ENCODE peak calls at places on chromosomes 11 and 22, in five cellular contexts. One of them, this sample, is unnamed.

GRCh38 chr11:32391965-32392553 is 43.3 kb downstream of the WT1 start:
- DNase-seq in K562: no peak
- DNase-seq in HepG2: no peak
- DNase-seq in H1: no peak
- DNase-seq in HCT116: no peak
- DNase-seq in this sample: no peak

GRCh38 chr11:70108250-70108649 is 30.1 kb downstream of the ANO1 start:
- DNase-seq in H1: no peak
- DNase-seq in HepG2: no peak
- DNase-seq in HCT116: no peak
- DNase-seq in K562: no peak
- DNase-seq in this sample: no peak

GRCh38 chr11:125329786-125330185 is 165.2 kb downstream of the PKNOX2 start:
- DNase-seq in K562: no peak
- DNase-seq in HCT116: no peak
- DNase-seq in H1: no peak
- DNase-seq in HepG2: no peak
- DNase-seq in this sample: no peak

GRCh38 chr22:35203583-35203982 is 53.7 kb upstream of the HMGXB4 start:
- DNase-seq in HCT116: no peak
- DNase-seq in K562: no peak
- DNase-seq in HepG2: no peak
- DNase-seq in H1: no peak
- DNase-seq in this sample: no peak

GRCh38 chr22:39514373-39514973 is 5.9 kb upstream of the ATF4 start:
- DNase-seq in HCT116: no peak
- DNase-seq in H1: peak; percentile 88
- DNase-seq in HepG2: no peak
- DNase-seq in K562: no peak
- DNase-seq in this sample: no peak

GRCh38 chr11:103730151-103730940 is 306.1 kb upstream of the DDI1 start:
- DNase-seq in HCT116: no peak
- DNase-seq in HepG2: no peak
- DNase-seq in K562: no peak
- DNase-seq in H1: no peak
- DNase-seq in this sample: no peak

GRCh38 chr11:70460111-70460510 is 61.8 kb downstream of the CTTN start:
- DNase-seq in HepG2: no peak
- DNase-seq in HCT116: no peak
- DNase-seq in K562: no peak
- DNase-seq in H1: no peak
- DNase-seq in this sample: no peak

GRCh38 chr11:60485987-60486386 is 6.6 kb upstream of the MS4A12 start:
- DNase-seq in K562: peak; percentile 57
- DNase-seq in HepG2: peak; percentile 54
- DNase-seq in H1: peak; percentile 54
- DNase-seq in HCT116: peak; percentile 79
- DNase-seq in this sample: peak; percentile 86

GRCh38 chr11:87972133-87972532 is 203.1 kb downstream of the RAB38 start:
- DNase-seq in HCT116: no peak
- DNase-seq in H1: no peak
- DNase-seq in HepG2: no peak
- DNase-seq in K562: no peak
- DNase-seq in this sample: no peak

GRCh38 chr22:39248254-39248653 is 3.5 kb upstream of the PDGFB start:
- DNase-seq in HCT116: no peak
- DNase-seq in K562: no peak
- DNase-seq in HepG2: no peak
- DNase-seq in H1: no peak
- DNase-seq in this sample: no peak

GRCh38 chr22:39658367-39658766 is 87.8 kb downstream of the CACNA1I start:
- DNase-seq in HCT116: no peak
- DNase-seq in HepG2: no peak
- DNase-seq in H1: no peak
- DNase-seq in K562: no peak
- DNase-seq in this sample: no peak

GRCh38 chr11:59556115-59556882 is 45.0 kb downstream of the OR4D9 start:
- DNase-seq in K562: peak; percentile 61
- DNase-seq in HepG2: peak; percentile 81
- DNase-seq in H1: peak; percentile 93
- DNase-seq in HCT116: peak; percentile 74
- DNase-seq in this sample: peak; percentile 58

GRCh38 chr11:114315749-114316368 is 19.7 kb downstream of the NNMT start:
- DNase-seq in K562: no peak
- DNase-seq in HepG2: peak; percentile 83
- DNase-seq in H1: no peak
- DNase-seq in HCT116: no peak
- DNase-seq in this sample: no peak

GRCh38 chr11:40230821-40231220 is 1228.6 kb downstream of the LRRC4C start:
- DNase-seq in K562: no peak
- DNase-seq in HCT116: no peak
- DNase-seq in HepG2: no peak
- DNase-seq in H1: no peak
- DNase-seq in this sample: no peak

GRCh38 chr22:29704528-29705285 is 15.1 kb upstream of the CABP7 start:
- DNase-seq in K562: no peak
- DNase-seq in HepG2: peak; percentile 83
- DNase-seq in H1: no peak
- DNase-seq in HCT116: no peak
- DNase-seq in this sample: no peak

GRCh38 chr11:12723410-12724297 is 49.4 kb downstream of the TEAD1 start:
- DNase-seq in HCT116: peak; percentile 79
- DNase-seq in HepG2: peak; percentile 73
- DNase-seq in H1: no peak
- DNase-seq in K562: no peak
- DNase-seq in this sample: no peak

GRCh38 chr11:75815345-75815983 is 454 bp downstream of the UVRAG start:
- DNase-seq in HCT116: no peak
- DNase-seq in H1: peak; percentile 77
- DNase-seq in HepG2: no peak
- DNase-seq in K562: no peak
- DNase-seq in this sample: no peak

GRCh38 chr11:67608486-67608885 is 1.8 kb downstream of the NDUFV1 start:
- DNase-seq in H1: no peak
- DNase-seq in HCT116: no peak
- DNase-seq in K562: no peak
- DNase-seq in HepG2: no peak
- DNase-seq in this sample: no peak

GRCh38 chr11:14065153-14065552 is 102.6 kb downstream of the SPON1 start:
- DNase-seq in HepG2: no peak
- DNase-seq in K562: no peak
- DNase-seq in HCT116: no peak
- DNase-seq in H1: no peak
- DNase-seq in this sample: no peak

GRCh38 chr22:23743303-23743705 is 7.6 kb downstream of the ZNF70 start:
- DNase-seq in H1: no peak
- DNase-seq in K562: no peak
- DNase-seq in HCT116: no peak
- DNase-seq in HepG2: no peak
- DNase-seq in this sample: no peak

GRCh38 chr11:102981324-102981910 is 25.9 kb upstream of the MMP13 start:
- DNase-seq in HCT116: no peak
- DNase-seq in HepG2: no peak
- DNase-seq in H1: no peak
- DNase-seq in K562: no peak
- DNase-seq in this sample: no peak

GRCh38 chr22:46976598-46976997 is 214.1 kb downstream of the TBC1D22A start:
- DNase-seq in HCT116: no peak
- DNase-seq in K562: no peak
- DNase-seq in HepG2: no peak
- DNase-seq in H1: no peak
- DNase-seq in this sample: no peak

GRCh38 chr11:11985016-11985715 is 23.3 kb downstream of the DKK3 start:
- DNase-seq in K562: no peak
- DNase-seq in HCT116: no peak
- DNase-seq in H1: no peak
- DNase-seq in HepG2: no peak
- DNase-seq in this sample: no peak

GRCh38 chr22:43992331-43992821 is 31.7 kb upstream of the PARVB start:
- DNase-seq in K562: no peak
- DNase-seq in HCT116: no peak
- DNase-seq in H1: no peak
- DNase-seq in HepG2: no peak
- DNase-seq in this sample: no peak

GRCh38 chr11:116972692-116973091 is 125.5 kb downstream of the SIK3 start:
- DNase-seq in H1: no peak
- DNase-seq in HCT116: no peak
- DNase-seq in K562: no peak
- DNase-seq in HepG2: no peak
- DNase-seq in this sample: no peak

GRCh38 chr11:34558211-34558610 is 44.6 kb upstream of the ELF5 start:
- DNase-seq in K562: no peak
- DNase-seq in HCT116: no peak
- DNase-seq in H1: no peak
- DNase-seq in HepG2: no peak
- DNase-seq in this sample: no peak

GRCh38 chr11:57552479-57552878 is 15.0 kb downstream of the UBE2L6 start:
- DNase-seq in K562: no peak
- DNase-seq in HepG2: peak; percentile 89
- DNase-seq in H1: no peak
- DNase-seq in HCT116: no peak
- DNase-seq in this sample: no peak

GRCh38 chr22:20524004-20524481 is 16.6 kb downstream of the MED15 start:
- DNase-seq in HCT116: no peak
- DNase-seq in H1: no peak
- DNase-seq in HepG2: peak; percentile 85
- DNase-seq in K562: peak; percentile 63
- DNase-seq in this sample: peak; percentile 68

GRCh38 chr11:117218133-117218915 is 13.5 kb downstream of the PCSK7 start:
- DNase-seq in HepG2: no peak
- DNase-seq in K562: no peak
- DNase-seq in H1: no peak
- DNase-seq in HCT116: no peak
- DNase-seq in this sample: no peak

GRCh38 chr22:46107089-46107664 is 43.1 kb upstream of the PPARA start:
- DNase-seq in K562: no peak
- DNase-seq in H1: no peak
- DNase-seq in HepG2: no peak
- DNase-seq in HCT116: no peak
- DNase-seq in this sample: no peak

GRCh38 chr22:49361164-49361563 is 466.5 kb downstream of the BRD1 start:
- DNase-seq in H1: no peak
- DNase-seq in HepG2: no peak
- DNase-seq in HCT116: no peak
- DNase-seq in K562: no peak
- DNase-seq in this sample: no peak

GRCh38 chr22:49362393-49362792 is 465.3 kb downstream of the BRD1 start:
- DNase-seq in HepG2: no peak
- DNase-seq in K562: no peak
- DNase-seq in HCT116: no peak
- DNase-seq in H1: no peak
- DNase-seq in this sample: no peak

GRCh38 chr22:49358041-49358440 is 469.6 kb downstream of the BRD1 start:
- DNase-seq in HCT116: no peak
- DNase-seq in HepG2: no peak
- DNase-seq in K562: no peak
- DNase-seq in H1: peak; percentile 38
- DNase-seq in this sample: no peak

GRCh38 chr22:49359061-49359460 is 468.6 kb downstream of the BRD1 start:
- DNase-seq in H1: peak; percentile 29
- DNase-seq in K562: no peak
- DNase-seq in HepG2: no peak
- DNase-seq in HCT116: no peak
- DNase-seq in this sample: no peak

GRCh38 chr22:49360746-49361145 is 466.9 kb downstream of the BRD1 start:
- DNase-seq in HCT116: no peak
- DNase-seq in H1: no peak
- DNase-seq in HepG2: no peak
- DNase-seq in K562: no peak
- DNase-seq in this sample: no peak
- TF ChIP-seq ATF3 in HCT116: no peak
- TF ChIP-seq ATF3 in H1: no peak
- TF ChIP-seq ATF3 in HepG2: no peak
- TF ChIP-seq ATF3 in K562: no peak
- TF ChIP-seq ATF3 in this sample: no peak

GRCh38 chr11:85132839-85133238 is 494.3 kb downstream of the DLG2 start:
- DNase-seq in HCT116: no peak
- DNase-seq in HepG2: no peak
- DNase-seq in H1: peak; percentile 51
- DNase-seq in K562: no peak
- DNase-seq in this sample: no peak
- H3K4me2 ChIP-seq in HCT116: no peak overlapping the region
- H3K4me2 ChIP-seq in HepG2: no peak overlapping the region
- H3K4me2 ChIP-seq in H1: no peak overlapping the region
- H3K4me2 ChIP-seq in K562: no peak overlapping the region
- H3K4me2 ChIP-seq in this sample: no peak overlapping the region

DNA sequence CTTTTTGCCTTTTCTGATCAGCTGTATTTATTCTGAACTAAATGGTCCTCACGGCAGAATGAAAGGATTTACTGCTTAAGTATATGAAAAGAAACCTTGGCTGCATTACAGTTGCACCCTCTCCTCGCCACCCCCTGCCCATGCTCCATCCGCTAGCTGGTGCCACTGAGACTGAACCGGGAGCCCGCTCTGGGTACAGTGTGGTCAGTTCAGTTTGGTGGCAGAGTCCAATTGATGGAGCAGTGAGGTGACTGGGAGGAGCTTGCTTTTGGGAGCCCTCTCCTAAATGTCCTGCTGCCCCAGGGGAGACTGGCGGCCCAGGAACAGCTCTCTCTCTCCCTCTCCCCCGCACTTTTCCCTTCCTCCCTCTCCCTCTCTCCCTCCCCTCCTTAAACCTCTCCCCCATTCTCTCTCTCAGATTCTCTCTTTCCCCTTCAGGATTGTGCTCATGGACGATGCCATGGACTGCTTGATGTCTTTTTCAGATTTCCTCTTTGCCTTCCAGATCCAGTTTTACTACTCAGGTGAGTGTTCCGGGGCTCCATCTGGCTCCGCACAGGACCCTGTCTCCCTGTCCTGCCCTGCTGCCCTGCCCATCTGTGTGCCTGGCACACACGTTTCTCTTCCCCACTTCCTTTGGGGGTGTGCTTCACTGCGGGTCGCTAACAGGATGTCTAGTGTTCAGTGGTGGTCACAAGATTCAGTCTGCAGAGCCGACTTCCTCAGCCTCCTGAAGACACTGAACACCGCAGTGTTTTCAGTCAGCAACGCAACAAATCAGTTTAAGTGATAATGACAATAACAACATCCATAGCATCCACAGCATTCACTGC is 21.7 kb downstream of the ARFGAP2 start:
- DNase-seq in HCT116: no peak
- DNase-seq in K562: no peak
- DNase-seq in H1: no peak
- DNase-seq in HepG2: no peak
- DNase-seq in this sample: no peak
- TF ChIP-seq ATF3 in HCT116: no peak
- TF ChIP-seq ATF3 in K562: no peak
- TF ChIP-seq ATF3 in H1: no peak
- TF ChIP-seq ATF3 in HepG2: no peak
- TF ChIP-seq ATF3 in this sample: no peak

GRCh38 chr11:545171-545570 is 7.8 kb downstream of the LRRC56 start:
- DNase-seq in H1: no peak
- DNase-seq in HCT116: no peak
- DNase-seq in K562: no peak
- DNase-seq in HepG2: no peak
- DNase-seq in this sample: no peak
- H3K4me2 ChIP-seq in H1: no peak overlapping the region
- H3K4me2 ChIP-seq in HCT116: no peak overlapping the region
- H3K4me2 ChIP-seq in K562: no peak overlapping the region
- H3K4me2 ChIP-seq in HepG2: no peak overlapping the region
- H3K4me2 ChIP-seq in this sample: no peak overlapping the region

GRCh38 chr11:121426476-121427454 is 25.3 kb upstream of the SORL1 start:
- DNase-seq in HepG2: no peak
- DNase-seq in HCT116: peak; percentile 12
- DNase-seq in K562: peak; percentile 25
- DNase-seq in H1: peak; percentile 78
- DNase-seq in this sample: no peak
- TF ChIP-seq ATF3 in HepG2: no peak
- TF ChIP-seq ATF3 in HCT116: no peak
- TF ChIP-seq ATF3 in K562: no peak
- TF ChIP-seq ATF3 in H1: no peak
- TF ChIP-seq ATF3 in this sample: no peak